ENCODE peak calls at places on chromosomes 4 and X, in nine cellular contexts. S is CD8-positive, alpha-beta T cell; G is endodermal cell; M is CD4-positive, alpha-beta memory T cell; Y is kidney; V is heart right ventricle; K is AG04450; E is heart left ventricle; T is hepatocyte. W is an unnamed sample.

GRCh38 chr4:95204873-95205272 is 343.9 kb downstream of the UNC5C start:
- DNase-seq in E (no peak), S (no peak), Y (no peak), G (peak; percentile 65), M (no peak), V (no peak), T (no peak), K (no peak), W (no peak)

GRCh38 chr4:104490096-104490769 is 4.5 kb downstream of the CXXC4 start:
- DNase-seq in K (no peak), S (no peak), V (no peak), T (no peak), Y (no peak), M (peak; percentile 40), E (no peak), G (peak; percentile 60), W (no peak)

GRCh38 chrX:43741843-43742573 is 85.9 kb downstream of the MAOA start:
- DNase-seq in E (no peak), K (no peak), T (no peak), S (no peak), Y (no peak), V (peak; percentile 24), G (no peak), M (no peak), W (no peak)

GRCh38 chrX:115616943-115617563 is 56.1 kb downstream of the PLS3 start:
- DNase-seq in G (peak; percentile 58), Y (no peak), T (peak; percentile 10), V (no peak), M (no peak), K (no peak), E (no peak), S (no peak), W (no peak)

GRCh38 chr4:151744614-151745013 is 16.2 kb downstream of the GATB start:
- DNase-seq in V (no peak), M (no peak), S (no peak), E (no peak), T (peak; percentile 63), G (peak; percentile 66), Y (no peak), K (peak; percentile 76), W (no peak)

GRCh38 chrX:16882188-16882587 is 12.0 kb upstream of the RBBP7 start:
- DNase-seq in E (no peak), Y (no peak), G (peak; percentile 44), M (peak; percentile 32), T (peak; percentile 47), K (no peak), V (peak; percentile 5), S (no peak), W (no peak)

GRCh38 chr4:39126256-39127095 is 55.9 kb upstream of the WDR19 start:
- DNase-seq in Y (no peak), E (no peak), K (no peak), S (no peak), V (no peak), T (no peak), G (no peak), M (no peak), W (no peak)

GRCh38 chrX:69024287-69024686 is 141.0 kb downstream of the PJA1 start:
- DNase-seq in T (no peak), S (no peak), E (no peak), V (no peak), K (no peak), M (no peak), Y (no peak), G (peak; percentile 28), W (no peak)

GRCh38 chr4:153556441-153556815 is 90.3 kb downstream of the TMEM131L start:
- DNase-seq in E (no peak), T (no peak), K (no peak), M (no peak), V (no peak), S (no peak), Y (no peak), G (no peak), W (no peak)

GRCh38 chr4:153555730-153556440 is 89.7 kb downstream of the TMEM131L start:
- DNase-seq in Y (peak; percentile 83), K (peak; percentile 72), S (no peak), E (peak; percentile 88), T (peak; percentile 73), G (no peak), V (peak; percentile 89), M (no peak), W (peak; percentile 90)

GRCh38 chr4:153553820-153554173 is 87.6 kb downstream of the TMEM131L start:
- DNase-seq in G (no peak), Y (no peak), E (no peak), K (no peak), V (no peak), T (no peak), S (no peak), M (no peak), W (no peak)

GRCh38 chr4:153549401-153549800 is 83.2 kb downstream of the TMEM131L start:
- DNase-seq in V (no peak), E (no peak), Y (no peak), G (no peak), M (no peak), S (no peak), T (no peak), K (no peak), W (no peak)

DNA sequence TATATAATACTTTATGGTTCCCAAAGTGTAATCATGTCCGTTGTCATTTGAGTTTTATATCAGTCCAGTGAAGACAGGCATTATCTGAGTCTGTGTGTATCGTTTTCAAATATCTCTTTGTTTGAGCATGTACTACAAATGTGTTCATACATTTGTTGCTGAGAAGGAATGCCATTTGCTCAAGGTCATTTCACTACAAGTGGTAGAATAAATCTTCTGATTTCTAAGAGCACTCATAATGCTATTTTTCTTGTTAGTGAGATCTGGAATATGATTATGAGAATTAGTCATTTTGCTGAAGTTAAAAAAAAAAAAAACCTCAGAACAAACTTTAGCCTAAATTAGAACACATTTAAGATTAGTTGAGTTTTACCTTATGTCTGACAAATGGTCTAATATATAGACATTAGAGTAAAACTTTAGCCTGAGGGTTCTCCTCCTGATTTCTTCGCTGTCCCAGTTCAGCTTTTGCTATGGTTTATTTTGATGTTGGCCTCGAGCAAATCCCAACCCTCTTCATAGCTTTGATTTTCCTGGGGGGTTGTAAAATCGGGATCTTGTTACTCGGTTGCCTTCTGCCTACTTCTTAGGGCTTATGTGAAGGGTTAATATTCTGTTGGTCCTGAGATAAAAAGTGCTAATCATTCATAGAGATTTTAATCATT is 87.1 kb downstream of the TMEM131L start:
- DNase-seq in E (no peak), S (no peak), G (no peak), Y (no peak), M (no peak), T (no peak), K (no peak), V (no peak), W (no peak)
- H3K4me3 ChIP-seq in E (no peak overlapping the region), S (no peak overlapping the region), G (no peak overlapping the region), Y (no peak overlapping the region), M (no peak overlapping the region), T (no peak overlapping the region), K (no peak overlapping the region), V (no peak overlapping the region), W (no peak overlapping the region)

GRCh38 chrX:67338262-67338661 is 205.6 kb upstream of the AR start:
- DNase-seq in K (no peak), Y (no peak), T (no peak), G (no peak), E (no peak), M (no peak), V (no peak), S (no peak), W (no peak)
- H3K9me3 ChIP-seq in K (no peaks in the 10 kb centered on the region), Y (no peaks in the 10 kb centered on the region), T (no peaks in the 10 kb centered on the region), G (no peaks in the 10 kb centered on the region), E (no peaks in the 10 kb centered on the region), M (no peaks in the 10 kb centered on the region), V (no peaks in the 10 kb centered on the region), S (no peaks in the 10 kb centered on the region), W (no peaks in the 10 kb centered on the region)

GRCh38 chr4:169338246-169338645 is 67.5 kb upstream of the SH3RF1 start:
- DNase-seq in Y (no peak), E (no peak), K (no peak), G (no peak), M (no peak), T (no peak), V (no peak), S (no peak), W (no peak)

GRCh38 chr4:169340834-169341233 is 70.1 kb upstream of the SH3RF1 start:
- DNase-seq in E (no peak), K (no peak), G (no peak), S (no peak), T (no peak), M (no peak), V (no peak), Y (no peak), W (no peak)

GRCh38 chr4:169335331-169335730 is 64.6 kb upstream of the SH3RF1 start:
- DNase-seq in Y (no peak), T (peak; percentile 21), K (no peak), V (no peak), G (no peak), M (no peak), E (no peak), S (no peak), W (no peak)

GRCh38 chr4:169334335-169334734 is 63.6 kb upstream of the SH3RF1 start:
- DNase-seq in Y (no peak), T (no peak), M (no peak), K (no peak), S (no peak), E (no peak), V (no peak), G (peak; percentile 77), W (no peak)

DNA sequence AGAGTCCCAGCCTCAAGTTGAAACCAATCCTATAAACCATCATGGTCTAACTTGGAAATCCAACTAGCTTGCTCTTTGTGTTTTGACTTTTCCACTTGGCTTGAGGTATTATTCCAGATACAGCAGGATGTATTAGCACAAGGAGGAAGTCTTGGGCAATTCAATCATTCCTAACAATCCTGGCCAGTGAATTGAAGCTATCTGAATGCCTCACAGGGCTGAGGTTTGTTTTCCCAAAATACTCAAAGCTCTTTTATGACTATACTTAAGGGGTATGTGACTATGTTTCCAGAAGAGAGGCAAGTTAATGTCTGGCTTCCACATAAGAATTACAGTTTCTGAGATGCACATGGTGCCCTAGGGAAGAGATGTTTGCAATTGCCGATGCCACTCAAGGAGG is 66.8 kb upstream of the SH3RF1 start:
- DNase-seq in Y (no peak), E (no peak), M (no peak), S (no peak), G (no peak), T (no peak), V (no peak), K (peak; percentile 86), W (no peak)
- H3K27ac ChIP-seq in Y (no peak overlapping the region), E (no peak overlapping the region), M (no peak overlapping the region), S (no peak overlapping the region), G (no peak overlapping the region), T (no peak overlapping the region), V (no peak overlapping the region), K (peak overlapping the region; percentile 89), W (no peak overlapping the region)

DNA sequence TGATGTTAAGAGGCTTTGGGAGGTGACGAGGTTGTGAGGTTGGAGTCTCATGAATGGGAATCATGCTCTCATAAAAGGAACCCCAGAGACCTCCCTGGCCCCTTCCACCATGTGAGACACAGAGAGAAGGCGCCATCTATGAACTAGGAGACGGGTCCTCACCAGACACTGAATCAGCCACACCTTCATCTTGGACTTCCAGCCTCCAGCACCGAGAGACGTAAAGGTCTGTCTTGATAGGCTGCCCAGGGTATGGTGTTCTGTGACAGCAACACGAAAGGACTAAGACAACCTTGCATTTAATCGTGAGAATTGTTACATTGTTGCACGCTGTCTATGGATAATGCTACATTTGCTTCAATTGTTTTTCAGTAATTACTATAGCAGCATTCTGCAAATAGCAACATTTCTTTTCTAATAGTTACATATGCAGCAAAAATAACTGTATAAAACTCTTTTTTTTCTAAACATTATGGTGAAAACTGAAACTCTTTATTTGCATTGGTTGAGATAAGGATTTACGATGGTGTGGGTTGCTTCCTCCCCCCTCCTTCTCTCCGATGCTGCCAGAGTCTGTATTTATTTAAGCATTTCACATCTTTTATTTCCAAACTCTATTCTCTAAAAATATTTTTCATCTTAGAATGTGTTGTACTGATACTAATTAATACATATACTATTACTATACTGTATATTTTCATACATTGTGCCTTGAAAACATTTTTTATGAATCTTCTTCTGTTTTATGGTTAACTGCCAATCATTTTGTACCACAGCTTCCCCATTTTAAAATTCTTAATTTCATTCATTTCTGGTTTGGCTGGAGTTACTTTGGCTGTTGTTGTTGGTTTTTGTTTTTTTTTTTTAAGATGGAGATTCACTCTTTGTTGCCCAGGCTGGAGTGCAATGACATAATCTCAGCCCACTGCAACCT is 26.4 kb upstream of the AKAP17A start:
- DNase-seq in M (no peak), S (no peak), K (no peak), T (no peak), G (no peak), Y (no peak), V (no peak), E (no peak), W (peak; percentile 32)
- H3K4me3 ChIP-seq in M (no peak overlapping the region), S (no peak overlapping the region), K (no peak overlapping the region), T (no peak overlapping the region), G (no peak overlapping the region), Y (no peak overlapping the region), V (no peak overlapping the region), E (no peak overlapping the region), W (no peak overlapping the region)